ENCODE peak calls at places on chromosomes 2 and 18, in eight cellular contexts. Y is aorta; U is right cardiac atrium; A is GM23248; Q is CD8-positive, alpha-beta memory T cell; V is uterus; J is sigmoid colon; R is MM.1S. G is an unnamed sample.

GRCh38 chr2:10951558-10952414 is 40.1 kb downstream of the KCNF1 start:
- DNase-seq in Y (no peak), U (no peak), A (no peak), Q (no peak), V (no peak), J (no peak), R (no peak), G (no peak)

GRCh38 chr2:70608373-70608772 is 54.7 kb upstream of the TGFA start:
- DNase-seq in Y (no peak), U (no peak), A (no peak), Q (no peak), V (no peak), J (no peak), R (no peak), G (no peak)

GRCh38 chr2:197307236-197307932 is 3.2 kb downstream of the ANKRD44 start:
- DNase-seq in Y (no peak), U (no peak), A (no peak), Q (no peak), V (no peak), J (no peak), R (no peak), G (no peak)

GRCh38 chr18:48393170-48393569 is 16.0 kb downstream of the ZBTB7C start:
- DNase-seq in Y (no peak), U (no peak), A (no peak), Q (no peak), V (no peak), J (no peak), R (no peak), G (no peak)

GRCh38 chr2:108538000-108538625 is 3.8 kb downstream of the LIMS1 start:
- DNase-seq in Y (no peak), U (no peak), A (peak; percentile 24), Q (no peak), V (no peak), J (no peak), R (no peak), G (peak; percentile 55)

GRCh38 chr2:232896700-232897385 is 26.8 kb downstream of the SNORC start:
- DNase-seq in Y (no peak), U (no peak), A (no peak), Q (no peak), V (no peak), J (no peak), R (no peak), G (peak; percentile 46)

GRCh38 chr2:57450170-57450569 is 596.4 kb upstream of the VRK2 start:
- DNase-seq in Y (no peak), U (no peak), A (no peak), Q (no peak), V (no peak), J (no peak), R (no peak), G (no peak)

GRCh38 chr18:1017227-1017626 is 112.6 kb downstream of the ADCYAP1 start:
- DNase-seq in Y (no peak), U (no peak), A (peak; percentile 15), Q (no peak), V (no peak), J (no peak), R (no peak), G (no peak)

GRCh38 chr2:220310326-220310936 is 683.0 kb downstream of the SLC4A3 start:
- DNase-seq in Y (no peak), U (no peak), A (no peak), Q (no peak), V (no peak), J (no peak), R (no peak), G (no peak)

GRCh38 chr18:67359868-67360838 is 156.4 kb downstream of the DSEL start:
- DNase-seq in Y (peak; percentile 64), U (peak; percentile 41), A (peak; percentile 97), Q (no peak), V (peak; percentile 49), J (peak; percentile 81), R (peak; percentile 10), G (peak; percentile 85)

GRCh38 chr18:28905509-28905908 is 728.6 kb upstream of the CDH2 start:
- DNase-seq in Y (no peak), U (no peak), A (peak; percentile 47), Q (no peak), V (no peak), J (no peak), R (no peak), G (peak; percentile 3)

GRCh38 chr18:5851998-5852397 is 43.3 kb downstream of the TMEM200C start:
- DNase-seq in Y (no peak), U (no peak), A (peak; percentile 25), Q (no peak), V (no peak), J (no peak), R (no peak), G (no peak)

GRCh38 chr2:46363535-46364170 is 66.4 kb downstream of the EPAS1 start:
- DNase-seq in Y (no peak), U (no peak), A (peak; percentile 66), Q (no peak), V (no peak), J (no peak), R (no peak), G (no peak)

GRCh38 chr2:101151141-101151858 is at the start of gene TBC1D8:
- DNase-seq in Y (peak; percentile 93), U (peak; percentile 93), A (peak; percentile 88), Q (peak; percentile 73), V (peak; percentile 90), J (peak; percentile 95), R (peak; percentile 70), G (peak; percentile 97)

GRCh38 chr2:3283206-3283605 is 94.4 kb downstream of the EIPR1 start:
- DNase-seq in Y (no peak), U (no peak), A (no peak), Q (no peak), V (no peak), J (no peak), R (no peak), G (no peak)

GRCh38 chr18:57430983-57431382 is 4.2 kb upstream of the ONECUT2 start:
- DNase-seq in Y (no peak), U (no peak), A (no peak), Q (no peak), V (no peak), J (no peak), R (no peak), G (no peak)
- H3K4me3 ChIP-seq in Y (no peak overlapping the region), U (no peak overlapping the region), A (no peak overlapping the region), Q (no peak overlapping the region), V (no peak overlapping the region), J (no peak overlapping the region), R (no peak overlapping the region), G (no peak overlapping the region)

GRCh38 chr2:62291517-62292137 is 95.7 kb downstream of the B3GNT2 start:
- DNase-seq in Y (no peak), U (no peak), A (no peak), Q (no peak), V (no peak), J (no peak), R (no peak), G (no peak)

GRCh38 chr2:62296034-62296832 is 100.3 kb downstream of the B3GNT2 start:
- DNase-seq in Y (no peak), U (no peak), A (no peak), Q (no peak), V (no peak), J (no peak), R (no peak), G (no peak)

GRCh38 chr2:62293151-62293489 is 97.2 kb downstream of the B3GNT2 start:
- DNase-seq in Y (no peak), U (no peak), A (no peak), Q (no peak), V (no peak), J (no peak), R (no peak), G (peak; percentile 37)

GRCh38 chr2:62292190-62292589 is 96.3 kb downstream of the B3GNT2 start:
- DNase-seq in Y (no peak), U (no peak), A (no peak), Q (no peak), V (no peak), J (no peak), R (no peak), G (peak; percentile 55)

DNA sequence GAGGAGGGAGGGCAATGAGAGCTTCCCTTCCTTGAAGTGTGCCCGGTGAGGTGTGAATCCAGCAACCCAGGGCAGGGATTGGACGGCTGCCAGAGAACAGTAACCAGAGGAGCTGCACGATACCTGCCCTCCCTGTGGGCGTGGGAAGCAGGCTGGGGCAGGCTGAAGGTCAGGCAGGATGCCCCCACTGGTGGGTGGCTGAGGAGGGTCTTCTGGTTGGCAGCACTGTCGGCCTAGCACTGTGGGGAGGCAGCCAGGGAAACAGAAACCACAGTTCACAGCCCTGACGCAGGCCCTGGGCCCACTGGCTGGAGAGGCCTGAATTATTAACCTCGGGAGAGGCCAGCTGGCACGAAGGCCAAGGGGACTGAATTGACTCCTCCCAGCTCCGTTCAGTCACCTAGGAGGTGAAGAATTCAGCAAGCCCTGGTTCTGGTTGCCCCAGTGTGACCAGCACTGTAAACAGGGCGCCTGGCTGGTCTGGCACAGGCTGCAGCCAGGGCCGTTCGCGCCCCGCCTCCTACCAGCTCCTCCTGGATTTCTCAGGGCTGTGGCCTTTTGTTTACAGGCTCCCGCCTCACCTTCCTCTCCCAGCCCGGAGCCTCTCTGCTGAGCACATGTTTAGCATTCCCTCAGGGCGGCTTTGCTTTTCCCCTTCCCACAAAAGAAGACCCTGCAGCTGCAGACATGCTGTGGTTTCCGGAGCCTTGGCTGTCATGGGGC is 97.7 kb downstream of the B3GNT2 start:
- DNase-seq in Y (peak; percentile 59), U (peak; percentile 44), A (no peak), Q (no peak), V (peak; percentile 29), J (peak; percentile 82), R (no peak), G (peak; percentile 30)
- H3K27ac ChIP-seq in Y (no peak overlapping the region), U (peak overlapping the region; percentile 6), A (no peak overlapping the region), Q (no peak overlapping the region), V (peak overlapping the region; percentile 73), J (peak overlapping the region; percentile 68), R (no peak overlapping the region), G (no peak overlapping the region)

GRCh38 chr2:240620859-240621258 is 4.4 kb upstream of the GPR35 start:
- DNase-seq in Y (peak; percentile 41), U (no peak), A (no peak), Q (peak; percentile 43), V (no peak), J (no peak), R (no peak), G (peak; percentile 49)

GRCh38 chr2:240615830-240616547 is 9.3 kb upstream of the GPR35 start:
- DNase-seq in Y (peak; percentile 35), U (no peak), A (no peak), Q (peak; percentile 18), V (no peak), J (peak; percentile 48), R (no peak), G (peak; percentile 8)

GRCh38 chr2:240619506-240620148 is 5.7 kb upstream of the GPR35 start:
- DNase-seq in Y (peak; percentile 38), U (no peak), A (no peak), Q (peak; percentile 31), V (no peak), J (peak; percentile 49), R (no peak), G (peak; percentile 37)

GRCh38 chr2:240620149-240620731 is 5.0 kb upstream of the GPR35 start:
- DNase-seq in Y (peak; percentile 41), U (no peak), A (no peak), Q (peak; percentile 44), V (no peak), J (peak; percentile 54), R (no peak), G (peak; percentile 39)

GRCh38 chr2:240618776-240619175 is 6.5 kb upstream of the GPR35 start:
- DNase-seq in Y (no peak), U (no peak), A (no peak), Q (no peak), V (no peak), J (no peak), R (no peak), G (peak; percentile 13)
- H3K4me3 ChIP-seq in Y (no peak overlapping the region), U (no peak overlapping the region), A (no peak overlapping the region), Q (no peak overlapping the region), V (no peak overlapping the region), J (no peak overlapping the region), R (no peak overlapping the region), G (no peak overlapping the region)

GRCh38 chr2:27489498-27490397 is at the start of gene IFT172:
- DNase-seq in Y (peak; percentile 99), U (peak; percentile 100), A (peak; percentile 100), Q (peak; percentile 100), V (peak; percentile 97), J (peak; percentile 100), R (peak; percentile 99), G (peak; percentile 98)
- H3K27ac ChIP-seq in Y (peak within 1 kb of the TSS; percentile 39), U (peak within 1 kb of the TSS; percentile 60), A (peak within 1 kb of the TSS; percentile 46), Q (peak within 1 kb of the TSS; percentile 92), V (peak within 1 kb of the TSS; percentile 73), J (peak within 1 kb of the TSS; percentile 86), R (peak within 1 kb of the TSS; percentile 77), G (peak within 1 kb of the TSS; percentile 73)

G was measured in osteoblast.